ENCODE peak calls at places on chromosome 19, in five cellular contexts. H is HepG2, V is SK-N-SH, P is K562, K is GM12878. S is an unnamed sample.

GRCh38 chr19:55304279-55304978 is 20.6 kb downstream of the BRSK1 start:
- DNase-seq in K (no peak), P (peak), V (peak), H (peak), S (peak)

GRCh38 chr19:44850641-44851109 is 4.6 kb downstream of the NECTIN2 start:
- DNase-seq in K (no peak), H (no peak), V (no peak), P (no peak), S (no peak)

GRCh38 chr19:18453269-18454024 is 15.5 kb upstream of the ISYNA1 start:
- DNase-seq in H (no peak), V (no peak), K (no peak), P (no peak), S (no peak)

GRCh38 chr19:42606660-42607351 is 12.1 kb upstream of the CEACAM8 start:
- DNase-seq in V (peak), H (peak), P (peak), K (no peak), S (no peak)

GRCh38 chr19:58450836-58451357 is 525 bp upstream of the ZNF324B start:
- DNase-seq in P (peak), V (no peak), H (no peak), K (no peak), S (no peak)

GRCh38 chr19:47036233-47036651 is 12.2 kb downstream of the TMEM160 start:
- DNase-seq in P (no peak), H (no peak), V (no peak), K (no peak), S (peak)

GRCh38 chr19:3577741-3578344 is 5.1 kb downstream of the HMG20B start:
- DNase-seq in P (no peak), V (peak), K (no peak), H (no peak), S (no peak)

GRCh38 chr19:47330466-47330869 is 1.5 kb upstream of the C5AR2 start:
- DNase-seq in V (no peak), P (no peak), K (no peak), H (no peak), S (peak)

GRCh38 chr19:38715540-38715939 is 28.7 kb downstream of the CAPN12 start:
- DNase-seq in V (no peak), H (no peak), P (no peak), K (no peak), S (no peak)

GRCh38 chr19:17380426-17381138 is 3.4 kb upstream of the PLVAP start:
- DNase-seq in H (no peak), P (no peak), V (no peak), K (no peak), S (no peak)

GRCh38 chr19:14048439-14049153 is 13.3 kb downstream of the PALM3 start:
- DNase-seq in H (peak), V (peak), P (peak), K (no peak), S (peak)

GRCh38 chr19:39398297-39398864 is 7.2 kb downstream of the MED29 start:
- DNase-seq in P (peak), K (no peak), V (no peak), H (peak), S (peak)

GRCh38 chr19:51066816-51067215 is 1.9 kb upstream of the KLK13 start:
- DNase-seq in V (no peak), H (no peak), P (no peak), K (no peak), S (no peak)

GRCh38 chr19:17302391-17303166 is 646 bp downstream of the ABHD8 start:
- DNase-seq in K (no peak), P (no peak), H (no peak), V (no peak), S (no peak)

GRCh38 chr19:32257326-32258073 is 87.9 kb upstream of the ZNF507 start:
- DNase-seq in H (no peak), P (no peak), K (no peak), V (no peak), S (no peak)

GRCh38 chr19:39680593-39680992 is 23.7 kb upstream of the LGALS14 start:
- DNase-seq in P (no peak), H (no peak), V (no peak), K (no peak), S (no peak)

GRCh38 chr19:768424-768823 is 17.5 kb downstream of the MISP start:
- DNase-seq in V (no peak), K (no peak), P (no peak), H (no peak), S (no peak)

GRCh38 chr19:30441011-30441410 is 68.8 kb downstream of the ZNF536 start:
- DNase-seq in H (no peak), P (no peak), V (no peak), K (no peak), S (no peak)

GRCh38 chr19:20423381-20424207 is 142.0 kb downstream of the ZNF737 start:
- DNase-seq in P (no peak), H (no peak), K (no peak), V (peak), S (peak)

GRCh38 chr19:13401388-13401787 is 104.9 kb downstream of the CACNA1A start:
- DNase-seq in V (no peak), H (peak), P (peak), K (no peak), S (no peak)

DNA sequence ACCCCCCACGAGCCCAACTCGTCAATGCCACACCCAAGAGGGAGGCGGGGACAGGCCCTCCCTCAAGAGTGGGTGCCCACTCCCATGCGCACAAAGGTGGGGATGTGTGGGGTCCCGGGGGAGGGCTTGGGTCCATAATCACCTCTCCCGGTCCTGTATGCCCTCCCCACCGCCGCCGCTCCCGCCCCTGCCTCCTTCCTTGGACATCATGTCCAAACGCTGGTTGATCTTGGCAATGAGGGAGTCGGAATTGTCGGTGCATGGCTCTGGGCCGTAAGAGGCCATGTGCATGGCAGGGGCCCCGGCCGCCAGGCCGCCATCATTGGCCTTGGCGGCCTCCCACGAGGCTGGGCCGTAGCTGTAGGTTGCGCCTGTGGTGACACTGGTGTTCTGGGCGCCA is 5.9 kb downstream of the AKAP8 start:
- DNase-seq in V (peak), P (no peak), H (no peak), K (no peak), S (no peak)
- TF ChIP-seq GABPA in V (no peak), P (no peak), H (no peak), K (no peak), S (no peak)

GRCh38 chr19:10214784-10215183 is 16.3 kb downstream of the S1PR2 start:
- DNase-seq in V (no peak), H (no peak), K (no peak), P (no peak), S (no peak)
- TF ChIP-seq REST in V (no peak), H (no peak), K (no peak), P (no peak), S (no peak)

DNA sequence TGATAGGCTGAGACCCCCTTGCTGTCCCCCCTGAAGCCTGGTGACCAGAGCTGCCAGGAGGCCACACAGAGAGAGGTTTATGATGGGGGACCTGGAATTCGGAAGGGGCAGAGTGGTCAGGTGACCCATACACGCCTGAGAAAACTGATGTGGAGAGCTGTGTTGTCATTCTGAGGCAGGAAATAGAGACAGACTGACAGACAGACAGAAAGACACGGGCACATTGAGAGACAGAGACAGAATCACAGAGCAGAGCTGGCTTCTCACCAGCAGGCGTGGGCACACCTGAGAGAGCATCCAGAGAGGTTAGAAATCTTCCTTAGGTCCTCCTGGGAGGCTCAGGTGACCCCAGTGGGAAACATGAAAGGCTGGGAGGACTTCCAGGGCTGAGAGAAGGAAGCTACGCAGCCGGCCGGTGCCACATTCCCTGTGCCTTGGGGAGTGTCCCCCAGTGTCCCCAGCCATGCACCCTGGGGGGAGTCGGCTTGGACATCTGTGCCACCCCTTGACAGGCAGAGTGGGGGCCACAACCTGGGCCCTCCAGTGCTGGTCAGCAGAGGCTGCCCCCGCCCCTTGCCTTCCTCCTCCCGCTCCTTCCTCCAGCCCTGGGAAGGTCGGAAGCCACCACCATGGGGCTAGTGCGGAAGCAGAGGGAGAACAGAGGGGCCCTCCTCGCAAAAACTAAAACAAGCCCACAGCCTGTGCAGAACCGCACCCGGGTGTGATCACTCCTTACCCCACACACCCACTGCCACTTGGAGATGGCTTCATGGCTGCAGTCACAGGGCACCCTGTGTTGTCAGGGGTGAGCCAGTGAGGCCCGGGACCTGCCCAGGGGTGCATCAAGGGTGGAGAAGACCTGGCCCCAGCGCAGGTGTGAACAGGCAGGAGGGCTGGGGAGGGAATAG is 2.2 kb downstream of the FFAR1 start:
- DNase-seq in V (no peak), K (no peak), P (peak), H (no peak), S (no peak)
- H3K4me3 ChIP-seq in V (no peak), K (no peak), P (no peak), H (no peak), S (no peak)

GRCh38 chr19:34275705-34276104 is 21.4 kb downstream of the GARRE1 start:
- DNase-seq in K (no peak), H (no peak), V (no peak), P (no peak), S (no peak)

GRCh38 chr19:34274827-34275625 is 20.7 kb downstream of the GARRE1 start:
- DNase-seq in P (no peak), H (peak), V (no peak), K (no peak), S (no peak)

GRCh38 chr19:34278783-34279182 is 24.4 kb downstream of the GARRE1 start:
- DNase-seq in K (no peak), H (no peak), V (no peak), P (no peak), S (no peak)

GRCh38 chr19:34277244-34277643 is 22.9 kb downstream of the GARRE1 start:
- DNase-seq in V (no peak), K (no peak), H (no peak), P (no peak), S (no peak)

GRCh38 chr19:34276614-34277013 is 22.3 kb downstream of the GARRE1 start:
- DNase-seq in P (no peak), H (no peak), V (no peak), K (no peak), S (no peak)
- TF ChIP-seq GABPA in P (no peak), H (no peak), V (no peak), K (no peak), S (no peak)

DNA sequence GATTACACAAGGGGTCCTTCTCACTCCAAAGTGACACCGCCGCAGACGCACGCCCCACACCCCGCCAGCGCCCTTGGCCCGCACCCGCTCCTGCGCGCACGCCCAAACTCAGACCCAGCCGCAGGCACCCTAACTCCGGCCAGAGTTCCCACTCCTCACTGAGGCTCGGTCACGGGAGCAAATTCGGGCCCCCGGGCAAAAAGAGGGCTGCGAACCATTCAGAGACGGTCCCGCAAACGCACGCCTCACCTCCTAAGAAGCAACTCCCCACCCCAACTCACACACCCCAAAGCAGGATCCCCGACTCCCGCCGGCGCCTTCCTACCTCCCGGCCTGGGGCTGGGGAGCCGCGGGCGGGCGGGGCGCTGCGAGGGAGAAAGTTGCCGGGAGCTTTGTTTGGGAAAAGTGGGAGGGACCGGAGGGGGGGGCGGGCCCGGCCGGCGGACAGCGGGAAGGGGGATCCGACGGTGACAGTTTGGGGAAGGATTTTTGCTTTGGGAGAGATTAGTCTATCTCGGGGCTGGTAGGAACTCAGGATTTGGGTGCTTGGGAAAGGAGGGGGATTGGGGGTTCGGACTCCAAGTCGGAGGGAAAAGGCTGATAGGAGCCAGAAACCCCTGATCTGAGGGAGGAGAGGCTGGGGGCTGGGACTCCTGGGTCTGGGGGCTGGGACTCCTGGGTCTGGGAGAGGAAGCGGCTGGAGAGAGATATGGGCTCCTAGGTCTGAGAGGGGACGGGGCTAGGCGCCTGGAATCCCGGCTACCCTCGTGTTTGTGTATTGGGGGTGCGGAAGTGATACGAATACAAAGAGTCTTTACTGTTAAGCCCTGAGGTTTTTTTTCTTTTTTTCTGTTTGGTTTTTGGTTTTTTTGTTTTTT is at the start of gene TEAD2:
- DNase-seq in P (peak), K (no peak), H (peak), V (peak), S (no peak)
- TF ChIP-seq REST in P (no peak), K (no peak), H (no peak), V (no peak), S (no peak)

GRCh38 chr19:41426952-41427646 is at the start of gene B3GNT8:
- DNase-seq in K (no peak), V (peak), P (peak), H (peak), S (peak)
- H3K4me3 ChIP-seq in K (peak), V (no peak), P (peak), H (peak), S (peak)

GRCh38 chr19:1853295-1854031 is 5.2 kb upstream of the REXO1 start:
- DNase-seq in K (peak), H (peak), P (peak), V (peak), S (peak)
- TF ChIP-seq GABPA in K (no peak), H (no peak), P (no peak), V (no peak), S (no peak)

DNA sequence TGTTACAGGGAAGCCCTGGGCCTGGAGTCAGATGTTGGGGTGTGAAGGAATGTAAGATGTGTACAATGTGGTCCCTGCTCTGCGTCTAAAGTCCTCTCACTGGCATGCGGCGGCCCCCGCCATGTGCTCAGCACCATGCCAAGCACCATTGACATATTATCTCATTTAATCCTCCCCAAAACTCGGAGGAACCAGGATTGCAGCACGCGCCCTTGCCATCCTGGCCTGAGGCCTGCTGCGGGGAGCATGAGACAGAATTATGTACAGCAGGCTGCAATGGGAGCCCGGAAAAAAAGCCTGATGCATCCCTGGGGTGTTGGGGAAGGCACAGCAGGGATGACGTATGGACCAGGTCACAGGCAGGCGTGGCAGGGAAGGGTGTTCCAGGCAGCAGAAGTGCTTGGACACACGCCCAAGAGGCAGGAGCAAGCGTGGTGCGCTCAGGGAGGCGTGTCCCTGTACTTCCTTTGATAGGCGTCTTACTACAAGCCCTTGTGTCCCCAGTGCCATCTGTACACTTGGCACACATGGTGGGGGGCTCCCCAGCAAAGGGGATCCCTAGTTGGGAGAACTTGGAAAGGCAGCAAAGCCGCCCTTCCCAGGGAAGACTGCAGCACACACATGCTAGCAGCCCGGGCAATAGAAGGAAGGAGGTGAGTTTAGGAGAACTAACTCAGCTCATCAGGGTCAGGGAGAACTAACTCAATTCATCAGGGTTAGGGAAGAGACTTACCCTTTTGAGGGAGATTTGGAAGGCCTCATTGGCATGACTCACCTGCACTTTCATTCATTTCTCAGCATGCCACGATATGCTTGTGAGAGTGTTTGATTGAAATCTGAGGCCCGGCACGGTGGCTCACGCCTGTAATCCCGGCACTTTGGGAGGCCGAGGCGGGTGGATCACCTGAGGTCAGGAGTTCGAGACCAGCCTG is 3.5 kb downstream of the EVI5L start:
- DNase-seq in V (no peak), H (peak), P (peak), K (no peak), S (no peak)
- TF ChIP-seq REST in V (no peak), H (no peak), P (no peak), K (no peak), S (no peak)